ENCODE peak calls at places on chromosome 16, in four cellular contexts. One of them, this sample, is unnamed.

GRCh38 chr16:64202571-64202970 is 919.3 kb downstream of the CDH11 start:
- DNase-seq in suprapubic skin: no peak
- DNase-seq in cardiac muscle cell: no peak
- DNase-seq in vagina: no peak
- DNase-seq in this sample: no peak

GRCh38 chr16:27199747-27200146 is 3.6 kb upstream of the KDM8 start:
- DNase-seq in cardiac muscle cell: no peak
- DNase-seq in suprapubic skin: no peak
- DNase-seq in vagina: no peak
- DNase-seq in this sample: no peak

GRCh38 chr16:28935333-28935732 is 3.6 kb downstream of the CD19 start:
- DNase-seq in vagina: no peak
- DNase-seq in suprapubic skin: no peak
- DNase-seq in cardiac muscle cell: no peak
- DNase-seq in this sample: no peak

GRCh38 chr16:66751135-66751991 is at the start of gene DYNC1LI2:
- DNase-seq in cardiac muscle cell: peak; percentile 79
- DNase-seq in suprapubic skin: peak; percentile 90
- DNase-seq in vagina: no peak
- DNase-seq in this sample: peak; percentile 87

GRCh38 chr16:79466111-79466510 is 134.4 kb downstream of the MAF start:
- DNase-seq in vagina: no peak
- DNase-seq in cardiac muscle cell: no peak
- DNase-seq in suprapubic skin: no peak
- DNase-seq in this sample: no peak

GRCh38 chr16:57235128-57236092 is 9.6 kb upstream of the ARL2BP start:
- DNase-seq in cardiac muscle cell: peak; percentile 43
- DNase-seq in suprapubic skin: no peak
- DNase-seq in vagina: no peak
- DNase-seq in this sample: no peak

GRCh38 chr16:83402160-83402794 is 405.5 kb upstream of the HSBP1 start:
- DNase-seq in cardiac muscle cell: no peak
- DNase-seq in suprapubic skin: no peak
- DNase-seq in vagina: no peak
- DNase-seq in this sample: no peak

GRCh38 chr16:31177136-31177535 is 2.8 kb upstream of the FUS start:
- DNase-seq in cardiac muscle cell: no peak
- DNase-seq in suprapubic skin: no peak
- DNase-seq in vagina: no peak
- DNase-seq in this sample: no peak

GRCh38 chr16:58088116-58088515 is 41.1 kb downstream of the CFAP20 start:
- DNase-seq in vagina: no peak
- DNase-seq in suprapubic skin: no peak
- DNase-seq in cardiac muscle cell: no peak
- DNase-seq in this sample: no peak

GRCh38 chr16:82845076-82845475 is 218.3 kb downstream of the CDH13 start:
- DNase-seq in cardiac muscle cell: no peak
- DNase-seq in vagina: no peak
- DNase-seq in suprapubic skin: no peak
- DNase-seq in this sample: no peak

GRCh38 chr16:75801307-75801706 is 75.0 kb upstream of the CPHXL start:
- DNase-seq in vagina: no peak
- DNase-seq in suprapubic skin: no peak
- DNase-seq in cardiac muscle cell: no peak
- DNase-seq in this sample: no peak

GRCh38 chr16:7140899-7141298 is 191.7 kb upstream of the RBFOX1 start:
- DNase-seq in vagina: no peak
- DNase-seq in suprapubic skin: no peak
- DNase-seq in cardiac muscle cell: no peak
- DNase-seq in this sample: no peak

GRCh38 chr16:35752012-35752772 is 2292.8 kb downstream of the TP53TG3F start:
- DNase-seq in vagina: peak; percentile 91
- DNase-seq in suprapubic skin: no peak
- DNase-seq in cardiac muscle cell: no peak
- DNase-seq in this sample: peak; percentile 52

GRCh38 chr16:13479549-13479948 is 440.4 kb upstream of the ERCC4 start:
- DNase-seq in cardiac muscle cell: no peak
- DNase-seq in suprapubic skin: no peak
- DNase-seq in vagina: no peak
- DNase-seq in this sample: no peak

GRCh38 chr16:48720266-48720665 is 110.3 kb upstream of the N4BP1 start:
- DNase-seq in vagina: no peak
- DNase-seq in suprapubic skin: no peak
- DNase-seq in cardiac muscle cell: no peak
- DNase-seq in this sample: no peak

GRCh38 chr16:24085665-24086064 is 170.5 kb upstream of the CACNG3 start:
- DNase-seq in cardiac muscle cell: no peak
- DNase-seq in suprapubic skin: no peak
- DNase-seq in vagina: no peak
- DNase-seq in this sample: no peak

GRCh38 chr16:74623214-74623842 is 16.4 kb upstream of the GLG1 start:
- DNase-seq in cardiac muscle cell: peak; percentile 64
- DNase-seq in vagina: no peak
- DNase-seq in suprapubic skin: no peak
- DNase-seq in this sample: no peak

GRCh38 chr16:29876578-29877249 is 13.7 kb upstream of the CDIPT start:
- DNase-seq in cardiac muscle cell: no peak
- DNase-seq in suprapubic skin: no peak
- DNase-seq in vagina: no peak
- DNase-seq in this sample: no peak

GRCh38 chr16:4661661-4662060 is 31.7 kb upstream of the NUDT16L1 start:
- DNase-seq in suprapubic skin: no peak
- DNase-seq in cardiac muscle cell: no peak
- DNase-seq in vagina: no peak
- DNase-seq in this sample: no peak

GRCh38 chr16:25172831-25173230 is 43.9 kb upstream of the AQP8 start:
- DNase-seq in cardiac muscle cell: no peak
- DNase-seq in suprapubic skin: no peak
- DNase-seq in vagina: no peak
- DNase-seq in this sample: no peak

GRCh38 chr16:17589898-17590297 is 119.1 kb upstream of the XYLT1 start:
- DNase-seq in cardiac muscle cell: no peak
- DNase-seq in vagina: no peak
- DNase-seq in suprapubic skin: no peak
- DNase-seq in this sample: no peak

GRCh38 chr16:72963921-72964320 is 84.0 kb downstream of the ZFHX3 start:
- DNase-seq in cardiac muscle cell: peak; percentile 44
- DNase-seq in suprapubic skin: no peak
- DNase-seq in vagina: no peak
- DNase-seq in this sample: no peak

GRCh38 chr16:4894276-4895150 is 42.4 kb downstream of the PPL start:
- DNase-seq in suprapubic skin: no peak
- DNase-seq in vagina: no peak
- DNase-seq in cardiac muscle cell: no peak
- DNase-seq in this sample: no peak

GRCh38 chr16:4936991-4937781 is at the start of gene PPL:
- DNase-seq in cardiac muscle cell: no peak
- DNase-seq in suprapubic skin: no peak
- DNase-seq in vagina: no peak
- DNase-seq in this sample: no peak

GRCh38 chr16:88988980-88989791 is 12.2 kb upstream of the CBFA2T3 start:
- DNase-seq in cardiac muscle cell: no peak
- DNase-seq in vagina: no peak
- DNase-seq in suprapubic skin: no peak
- DNase-seq in this sample: no peak

GRCh38 chr16:11586856-11587642 is at the start of gene LITAF:
- DNase-seq in cardiac muscle cell: peak; percentile 64
- DNase-seq in suprapubic skin: peak; percentile 80
- DNase-seq in vagina: no peak
- DNase-seq in this sample: peak; percentile 85

GRCh38 chr16:87002717-87003413 is 314.3 kb downstream of the C16orf95 start:
- DNase-seq in suprapubic skin: no peak
- DNase-seq in cardiac muscle cell: peak; percentile 75
- DNase-seq in vagina: no peak
- DNase-seq in this sample: peak; percentile 64

GRCh38 chr16:88856122-88856827 is 472 bp downstream of the GALNS start:
- DNase-seq in suprapubic skin: no peak
- DNase-seq in vagina: no peak
- DNase-seq in cardiac muscle cell: no peak
- DNase-seq in this sample: no peak

GRCh38 chr16:89320717-89321501 is 103.4 kb downstream of the ZNF778 start:
- DNase-seq in vagina: no peak
- DNase-seq in cardiac muscle cell: peak; percentile 61
- DNase-seq in suprapubic skin: no peak
- DNase-seq in this sample: no peak

GRCh38 chr16:977096-977701 is 4.4 kb upstream of the SOX8 start:
- DNase-seq in cardiac muscle cell: no peak
- DNase-seq in vagina: no peak
- DNase-seq in suprapubic skin: no peak
- DNase-seq in this sample: no peak

GRCh38 chr16:52537463-52537862 is 9.5 kb downstream of the TOX3 start:
- DNase-seq in cardiac muscle cell: no peak
- DNase-seq in suprapubic skin: no peak
- DNase-seq in vagina: no peak
- DNase-seq in this sample: no peak

DNA sequence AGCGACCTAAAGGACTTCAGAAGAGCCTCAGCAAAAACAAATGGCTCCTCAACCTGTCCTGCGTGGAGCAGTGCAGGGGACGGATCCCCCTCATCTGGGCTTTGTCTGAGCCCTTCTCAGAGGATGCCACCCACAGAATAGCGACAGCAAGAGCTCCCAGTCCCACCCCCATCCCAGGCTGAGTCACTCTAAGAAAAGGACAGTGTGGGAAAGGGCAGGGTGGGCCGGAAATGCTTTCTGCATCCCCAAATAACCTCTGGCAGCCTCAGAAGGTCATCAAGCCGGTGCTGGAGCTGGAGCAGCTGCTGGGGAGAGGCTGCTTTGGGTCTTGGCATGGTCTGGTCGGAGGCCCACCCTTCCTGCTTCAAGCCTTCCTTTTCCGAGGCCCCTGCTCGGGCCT is 8.9 kb downstream of the SLC12A4 start:
- DNase-seq in suprapubic skin: peak; percentile 79
- DNase-seq in vagina: no peak
- DNase-seq in cardiac muscle cell: peak; percentile 53
- DNase-seq in this sample: no peak
- H3K27ac ChIP-seq in suprapubic skin: peak overlapping the region; percentile 71
- H3K27ac ChIP-seq in vagina: peak overlapping the region; percentile 63
- H3K27ac ChIP-seq in cardiac muscle cell: no peak overlapping the region
- H3K27ac ChIP-seq in this sample: peak overlapping the region; percentile 84

GRCh38 chr16:84826558-84826941 is 6.8 kb downstream of the CRISPLD2 start:
- DNase-seq in cardiac muscle cell: peak; percentile 84
- DNase-seq in vagina: no peak
- DNase-seq in suprapubic skin: no peak
- DNase-seq in this sample: no peak
- H3K4me3 ChIP-seq in cardiac muscle cell: no peak overlapping the region
- H3K4me3 ChIP-seq in vagina: no peak overlapping the region
- H3K4me3 ChIP-seq in suprapubic skin: no peak overlapping the region
- H3K4me3 ChIP-seq in this sample: peak overlapping the region; percentile 37

DNA sequence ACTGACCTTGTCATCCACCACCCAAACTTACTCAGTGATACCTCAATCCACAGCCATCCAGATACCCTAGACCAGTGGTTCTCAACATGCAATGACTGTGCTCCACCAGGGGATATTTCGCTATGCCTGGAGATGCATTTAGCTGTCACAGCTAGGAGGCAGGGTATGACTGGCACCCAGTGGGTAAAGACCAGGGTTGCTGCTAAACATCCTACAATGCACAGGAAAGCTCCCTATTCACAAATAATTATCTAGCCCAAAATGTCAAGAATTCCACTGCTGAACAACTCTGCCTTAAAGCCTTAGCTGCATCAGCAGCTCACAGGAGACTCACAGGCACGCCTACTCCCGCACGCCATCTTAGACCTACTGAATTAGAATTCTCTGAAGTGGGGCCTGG is 212.6 kb downstream of the GRIN2A start:
- DNase-seq in vagina: no peak
- DNase-seq in cardiac muscle cell: no peak
- DNase-seq in suprapubic skin: no peak
- DNase-seq in this sample: no peak
- TF ChIP-seq CTCF in vagina: no peak
- TF ChIP-seq CTCF in cardiac muscle cell: no peak
- TF ChIP-seq CTCF in suprapubic skin: no peak
- TF ChIP-seq CTCF in this sample: no peak

DNA sequence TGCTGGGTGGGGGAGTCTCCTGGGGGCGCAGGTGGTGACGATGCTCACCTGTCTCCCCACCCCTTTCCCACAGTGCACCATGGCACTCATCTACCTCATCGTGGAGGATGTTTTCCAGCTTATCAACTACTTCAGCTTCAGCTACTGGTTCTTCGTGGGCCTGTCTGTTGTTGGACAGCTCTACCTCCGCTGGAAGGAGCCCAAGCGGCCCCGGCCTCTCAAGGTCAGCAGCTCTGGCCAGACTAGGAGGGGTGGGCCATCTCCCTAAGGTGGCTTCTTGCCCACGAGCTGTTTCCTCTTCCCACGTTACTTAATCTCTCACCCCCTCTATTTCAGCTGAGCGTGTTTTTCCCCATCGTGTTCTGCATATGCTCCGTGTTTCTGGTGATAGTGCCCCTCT is 14.5 kb downstream of the SLC7A6OS start:
- DNase-seq in suprapubic skin: no peak
- DNase-seq in cardiac muscle cell: no peak
- DNase-seq in vagina: no peak
- DNase-seq in this sample: no peak
- H3K27ac ChIP-seq in suprapubic skin: no peak overlapping the region
- H3K27ac ChIP-seq in cardiac muscle cell: no peak overlapping the region
- H3K27ac ChIP-seq in vagina: no peak overlapping the region
- H3K27ac ChIP-seq in this sample: no peak overlapping the region

GRCh38 chr16:2250652-2251280 is 621 bp downstream of the ECI1 start:
- DNase-seq in vagina: no peak
- DNase-seq in suprapubic skin: peak; percentile 65
- DNase-seq in cardiac muscle cell: peak; percentile 10
- DNase-seq in this sample: no peak
- H3K4me3 ChIP-seq in vagina: peak overlapping the region; percentile 57
- H3K4me3 ChIP-seq in suprapubic skin: peak overlapping the region; percentile 71
- H3K4me3 ChIP-seq in cardiac muscle cell: peak overlapping the region; percentile 88
- H3K4me3 ChIP-seq in this sample: peak overlapping the region; percentile 96

DNA sequence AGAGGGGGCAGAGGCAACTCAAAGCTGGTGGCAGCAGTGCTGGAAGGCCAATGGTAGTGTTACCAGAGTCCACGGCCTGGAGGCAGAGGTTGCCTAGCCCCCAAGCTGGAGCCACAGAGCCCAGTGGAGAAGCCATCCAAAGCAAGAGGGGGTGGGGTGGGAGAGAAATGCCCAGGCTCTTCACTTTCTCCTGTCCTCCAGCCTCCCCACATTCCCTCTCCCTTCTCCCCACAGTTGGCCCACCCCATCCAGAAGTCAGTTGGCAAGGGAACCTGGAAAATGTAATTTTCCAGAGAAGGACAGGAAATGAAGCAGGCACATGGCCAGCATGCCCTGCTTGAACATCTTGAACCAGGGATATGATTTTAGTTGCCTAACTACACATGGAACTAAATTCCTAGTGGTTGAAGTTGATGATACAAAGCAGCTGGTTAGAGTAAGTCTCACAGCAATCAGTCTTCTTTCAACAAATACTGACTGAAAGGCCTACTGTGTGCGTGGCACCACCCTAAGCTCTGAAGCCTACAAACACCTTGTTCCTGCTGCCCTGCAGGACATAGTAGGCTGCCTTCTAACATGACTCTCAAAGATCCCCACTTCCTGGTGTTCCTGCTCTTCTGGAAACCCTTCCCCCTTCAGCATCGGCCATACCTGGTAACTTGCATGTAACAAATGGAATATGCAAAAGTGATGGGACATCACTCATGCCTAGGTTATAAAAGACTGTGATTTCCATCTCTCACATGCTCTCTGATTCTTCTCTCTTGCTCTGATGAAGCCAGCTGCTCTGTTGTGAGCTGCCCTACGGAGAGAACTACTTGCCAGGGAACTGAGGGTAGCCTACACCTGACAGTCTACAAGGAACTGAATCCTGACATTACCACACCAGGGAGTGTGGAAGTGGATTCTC is 73.1 kb upstream of the IRX6 start:
- DNase-seq in cardiac muscle cell: peak; percentile 21
- DNase-seq in vagina: peak; percentile 22
- DNase-seq in suprapubic skin: no peak
- DNase-seq in this sample: no peak
- TF ChIP-seq CTCF in cardiac muscle cell: no peak
- TF ChIP-seq CTCF in vagina: no peak
- TF ChIP-seq CTCF in suprapubic skin: no peak
- TF ChIP-seq CTCF in this sample: no peak